ENCODE peak calls at places on chromosomes 11 and 22, in six cellular contexts. N is A549; U is SJSA1; J is prostate gland; S is CD4-positive, alpha-beta T cell; W is neuronal stem cell. V is an unnamed sample.
A peak's percentile ranks its signal among the peaks of the same experiment; 100 is the strongest.

GRCh38 chr22:30605449-30606110 is 1.4 kb upstream of the TCN2 start:
- DNase-seq in W (no peak), S (no peak), U (no peak), J (peak; percentile 21), N (peak; percentile 69), V (peak; percentile 65)

GRCh38 chr11:17694711-17695110 is 24.7 kb upstream of the MYOD1 start:
- DNase-seq in J (no peak), W (no peak), S (no peak), U (no peak), N (no peak), V (no peak)

GRCh38 chr11:1863352-1864215 is 10.7 kb downstream of the LSP1 start:
- DNase-seq in J (peak; percentile 29), S (no peak), W (peak; percentile 58), U (peak; percentile 92), N (peak; percentile 86), V (peak; percentile 89)

GRCh38 chr22:19806213-19807160 is 45.9 kb downstream of the TBX1 start:
- DNase-seq in J (peak; percentile 93), S (no peak), W (no peak), U (no peak), N (peak; percentile 50), V (no peak)

GRCh38 chr11:112392860-112393259 is 132.2 kb upstream of the PLET1 start:
- DNase-seq in J (no peak), U (no peak), W (no peak), S (no peak), N (no peak), V (no peak)

GRCh38 chr11:31421840-31422239 is 52.2 kb downstream of the DNAJC24 start:
- DNase-seq in W (peak; percentile 53), J (no peak), S (no peak), U (no peak), N (no peak), V (no peak)

GRCh38 chr22:31637938-31638618 is 23.9 kb downstream of the PISD start:
- DNase-seq in W (no peak), S (no peak), U (no peak), J (no peak), N (no peak), V (no peak)

GRCh38 chr22:25081409-25081824 is 118.2 kb upstream of the CRYBB3 start:
- DNase-seq in J (peak; percentile 28), W (no peak), N (peak; percentile 49), U (no peak), S (peak; percentile 39), V (no peak)

GRCh38 chr11:36471577-36471976 is 38.5 kb downstream of the TRAF6 start:
- DNase-seq in N (no peak), U (no peak), S (no peak), J (no peak), W (no peak), V (no peak)

GRCh38 chr11:106969660-106970059 is 48.6 kb downstream of the GUCY1A2 start:
- DNase-seq in U (no peak), W (no peak), S (no peak), N (no peak), J (no peak), V (no peak)

GRCh38 chr22:40748388-40748970 is 69.2 kb downstream of the MCHR1 start:
- DNase-seq in J (no peak), N (no peak), S (no peak), W (no peak), U (no peak), V (no peak)

GRCh38 chr11:32829680-32830412 is at the start of gene PRRG4:
- DNase-seq in S (no peak), J (peak; percentile 74), W (peak; percentile 32), U (no peak), N (no peak), V (peak; percentile 88)

GRCh38 chr22:29043906-29044575 is 17.6 kb downstream of the C22orf31 start:
- DNase-seq in N (no peak), W (no peak), J (no peak), U (no peak), S (no peak), V (no peak)

GRCh38 chr22:20111045-20111688 is 4.7 kb upstream of the RANBP1 start:
- DNase-seq in S (no peak), U (no peak), W (no peak), N (peak; percentile 54), J (no peak), V (no peak)

GRCh38 chr22:35525687-35526332 is 14.8 kb upstream of the RASD2 start:
- DNase-seq in J (no peak), S (no peak), N (no peak), W (no peak), U (no peak), V (no peak)

GRCh38 chr11:11095971-11096370 is 238.1 kb upstream of the ZBED5 start:
- DNase-seq in U (no peak), N (no peak), J (no peak), W (no peak), S (no peak), V (no peak)

GRCh38 chr22:17914474-17914873 is 109.9 kb downstream of the MICAL3 start:
- DNase-seq in N (no peak), S (no peak), J (no peak), U (no peak), W (no peak), V (no peak)
- H3K27ac ChIP-seq in N (no peak overlapping the region), S (no peak overlapping the region), J (no peak overlapping the region), U (no peak overlapping the region), W (no peak overlapping the region), V (no peak overlapping the region)

DNA sequence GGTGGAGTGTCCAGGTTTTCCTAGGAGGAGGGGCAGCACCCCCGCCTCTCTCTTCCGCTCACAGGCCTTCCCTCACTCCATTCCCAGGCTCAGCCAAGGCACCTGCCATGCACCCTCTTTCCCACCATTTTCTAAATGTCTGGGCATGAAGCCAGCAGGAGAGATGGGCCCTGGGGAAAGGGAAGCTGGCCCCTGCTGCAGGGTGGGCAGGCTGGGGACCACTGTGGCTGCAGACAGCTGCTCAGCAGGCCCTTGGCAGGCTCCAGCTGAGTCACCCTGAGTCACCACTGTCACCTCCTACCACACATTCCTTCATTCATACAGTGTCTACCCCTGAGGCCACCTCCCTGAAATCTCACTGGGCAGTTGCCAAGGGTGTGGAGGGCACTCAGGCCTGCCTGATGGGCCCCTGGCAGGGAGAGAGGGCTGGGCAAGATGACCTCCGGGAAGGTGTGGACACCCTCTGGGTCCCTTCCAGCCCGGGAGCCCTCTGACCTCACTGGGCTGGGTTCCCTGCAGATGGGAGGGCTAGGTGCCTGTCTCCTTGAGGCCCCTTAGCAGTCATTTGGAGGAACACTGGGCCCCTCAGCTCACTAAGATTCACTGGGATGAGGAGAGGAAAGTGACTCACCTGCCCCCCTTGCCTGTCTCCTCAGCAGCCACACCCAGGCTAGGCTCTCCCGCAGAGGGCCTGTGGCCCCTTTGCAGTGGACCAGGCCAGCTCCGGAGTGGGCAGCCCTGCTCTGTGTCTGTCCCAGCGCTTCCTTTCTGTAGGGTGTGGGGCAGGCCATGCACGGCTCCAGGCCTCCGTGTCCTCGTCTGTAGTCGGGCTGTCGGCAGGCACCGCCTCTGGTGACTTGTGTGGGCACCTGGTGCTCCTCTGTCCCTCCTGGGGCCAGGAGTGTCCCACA is 7.8 kb downstream of the MYEOV start:
- DNase-seq in J (no peak), N (peak; percentile 98), U (peak; percentile 100), W (no peak), S (no peak), V (peak; percentile 64)
- H3K27ac ChIP-seq in J (no peak overlapping the region), N (peak overlapping the region; percentile 98), U (peak overlapping the region; percentile 91), W (no peak overlapping the region), S (no peak overlapping the region), V (peak overlapping the region; percentile 33)

GRCh38 chr11:105005451-105005845 is 17.5 kb downstream of the CASP5 start:
- DNase-seq in N (no peak), J (no peak), W (no peak), U (no peak), S (no peak), V (no peak)
- H3K27ac ChIP-seq in N (no peak overlapping the region), J (no peak overlapping the region), W (no peak overlapping the region), U (no peak overlapping the region), S (no peak overlapping the region), V (no peak overlapping the region)

GRCh38 chr22:50266994-50267393 is 3.2 kb downstream of the MAPK11 start:
- DNase-seq in S (no peak), J (no peak), W (no peak), N (no peak), U (no peak), V (no peak)

GRCh38 chr22:50268655-50269113 is 1.5 kb downstream of the MAPK11 start:
- DNase-seq in J (peak; percentile 65), W (no peak), N (no peak), S (no peak), U (no peak), V (no peak)

GRCh38 chr22:50270302-50271010 is at the start of gene MAPK11:
- DNase-seq in W (peak; percentile 82), N (no peak), S (peak; percentile 58), U (peak; percentile 77), J (peak; percentile 56), V (peak; percentile 72)

GRCh38 chr22:50269573-50270301 is 443 bp downstream of the MAPK11 start:
- DNase-seq in U (no peak), S (no peak), N (no peak), J (peak; percentile 47), W (no peak), V (no peak)

GRCh38 chr22:50267591-50268390 is 2.4 kb downstream of the MAPK11 start:
- DNase-seq in J (peak; percentile 82), U (no peak), N (no peak), W (no peak), S (no peak), V (peak; percentile 79)
- H3K27ac ChIP-seq in J (peak overlapping the region; percentile 24), U (no peak overlapping the region), N (peak overlapping the region; percentile 64), W (no peak overlapping the region), S (no peak overlapping the region), V (no peak overlapping the region)

GRCh38 chr11:63599211-63600122 is 14.8 kb downstream of the PLAAT3 start:
- DNase-seq in U (peak; percentile 99), S (no peak), N (peak; percentile 97), W (no peak), J (no peak), V (no peak)

GRCh38 chr11:63598556-63598955 is 15.7 kb downstream of the PLAAT3 start:
- DNase-seq in S (no peak), W (no peak), U (no peak), J (no peak), N (no peak), V (no peak)

GRCh38 chr11:63602296-63602695 is 11.9 kb downstream of the PLAAT3 start:
- DNase-seq in J (no peak), W (no peak), U (no peak), S (no peak), N (no peak), V (no peak)
- H3K27ac ChIP-seq in J (no peak overlapping the region), W (no peak overlapping the region), U (peak overlapping the region; percentile 41), S (no peak overlapping the region), N (no peak overlapping the region), V (no peak overlapping the region)

V was measured in pancreas.